ENCODE peak calls at places on chromosomes 13 and 19, in four cellular contexts. O is NAMALWA, Z is foreskin melanocyte, R is neural progenitor cell. H is an unnamed sample.

GRCh38 chr13:109773786-109774185 is 12.6 kb downstream of the IRS2 start:
- DNase-seq in O (no peak), Z (no peak), R (no peak), H (no peak)

GRCh38 chr19:3346677-3347353 is 19.6 kb upstream of the NFIC start:
- DNase-seq in Z (no peak), O (no peak), R (no peak), H (no peak)

GRCh38 chr13:110242615-110243014 is 64.3 kb downstream of the COL4A1 start:
- DNase-seq in O (no peak), Z (no peak), R (no peak), H (no peak)

GRCh38 chr13:112161441-112162301 is 94.7 kb downstream of the SOX1 start:
- DNase-seq in R (peak; percentile 92), O (no peak), Z (no peak), H (peak; percentile 69)

GRCh38 chr13:104086205-104086604 is 1020.0 kb upstream of the SLC10A2 start:
- DNase-seq in R (no peak), O (no peak), Z (no peak), H (no peak)

GRCh38 chr19:1131718-1132552 is 28.1 kb downstream of the GPX4 start:
- DNase-seq in O (peak; percentile 88), Z (peak; percentile 66), R (peak; percentile 79), H (peak; percentile 69)

GRCh38 chr19:44367024-44367423 is 10.5 kb upstream of the ZNF112 start:
- DNase-seq in R (no peak), O (no peak), Z (no peak), H (no peak)

GRCh38 chr19:1394252-1395193 is 6.8 kb downstream of the GAMT start:
- DNase-seq in R (no peak), Z (no peak), O (no peak), H (no peak)

GRCh38 chr19:32606289-32606688 is 25.3 kb downstream of the PDCD5 start:
- DNase-seq in R (no peak), Z (no peak), O (no peak), H (no peak)

GRCh38 chr13:29801737-29802305 is 48.6 kb downstream of the UBL3 start:
- DNase-seq in O (peak; percentile 30), Z (no peak), R (no peak), H (no peak)

GRCh38 chr19:17183271-17183757 is 31.8 kb upstream of the USE1 start:
- DNase-seq in O (no peak), Z (no peak), R (no peak), H (no peak)

GRCh38 chr19:54478677-54479266 is 5.7 kb upstream of the CDC42EP5 start:
- DNase-seq in O (peak; percentile 79), Z (no peak), R (peak; percentile 93), H (peak; percentile 76)

GRCh38 chr19:426725-427445 is 17.9 kb upstream of the C2CD4C start:
- DNase-seq in O (no peak), R (no peak), Z (no peak), H (no peak)

GRCh38 chr19:1254530-1255185 is 6.3 kb downstream of the MIDN start:
- DNase-seq in O (no peak), R (no peak), Z (no peak), H (no peak)

GRCh38 chr13:111385182-111385857 is 64.9 kb downstream of the TEX29 start:
- DNase-seq in O (no peak), R (no peak), Z (no peak), H (no peak)